ENCODE peak calls at places on chromosomes 5 and 9, in four cellular contexts. M, S, T and Q are unnamed samples.

GRCh38 chr5:153712946-153713345 is 222.5 kb downstream of the GRIA1 start:
- DNase-seq in T (no peak), M (no peak), S (no peak), Q (no peak)

GRCh38 chr9:126818482-126818881 is 13.6 kb downstream of the ZBTB43 start:
- DNase-seq in M (no peak), S (no peak), T (no peak), Q (no peak)

GRCh38 chr5:149605998-149606721 is 24.9 kb downstream of the ARHGEF37 start:
- DNase-seq in T (no peak), M (peak; percentile 90), S (no peak), Q (peak; percentile 57)

GRCh38 chr5:55551298-55551846 is 16.6 kb upstream of the PLPP1 start:
- DNase-seq in T (no peak), M (no peak), S (no peak), Q (no peak)

GRCh38 chr5:168747987-168748777 is 169.0 kb upstream of the PANK3 start:
- DNase-seq in T (peak; percentile 72), S (no peak), M (peak; percentile 12), Q (no peak)

GRCh38 chr9:13049223-13049622 is 230.3 kb downstream of the MPDZ start:
- DNase-seq in T (no peak), S (no peak), M (no peak), Q (no peak)

GRCh38 chr5:96022971-96023370 is 61.3 kb upstream of the ELL2 start:
- DNase-seq in T (no peak), M (no peak), S (no peak), Q (no peak)

GRCh38 chr5:16791036-16791705 is 144.9 kb downstream of the MYO10 start:
- DNase-seq in M (peak; percentile 70), S (no peak), T (no peak), Q (no peak)

GRCh38 chr5:1039706-1040260 is 31.2 kb downstream of the NKD2 start:
- DNase-seq in T (no peak), S (no peak), M (no peak), Q (no peak)

GRCh38 chr9:6686396-6686795 is 40.9 kb upstream of the GLDC start:
- DNase-seq in M (peak; percentile 62), S (no peak), T (no peak), Q (no peak)

GRCh38 chr5:74919487-74919886 is 53.3 kb upstream of the FAM169A start:
- DNase-seq in S (peak; percentile 23), M (peak; percentile 74), T (no peak), Q (no peak)

GRCh38 chr9:3027260-3027659 is 183.4 kb upstream of the PUM3 start:
- DNase-seq in S (no peak), T (no peak), M (no peak), Q (no peak)

GRCh38 chr5:172403191-172403794 is 51.0 kb downstream of the SH3PXD2B start:
- DNase-seq in M (peak; percentile 84), S (no peak), T (no peak), Q (no peak)

GRCh38 chr9:34337404-34337803 is 8.0 kb downstream of the NUDT2 start:
- DNase-seq in S (no peak), T (no peak), M (no peak), Q (no peak)

GRCh38 chr5:68515514-68515913 is 300.0 kb downstream of the PIK3R1 start:
- DNase-seq in T (no peak), S (no peak), M (no peak), Q (no peak)

GRCh38 chr5:37740331-37741066 is 99.3 kb downstream of the GDNF start:
- DNase-seq in S (no peak), M (peak; percentile 33), T (no peak), Q (no peak)

GRCh38 chr5:17388717-17389116 is 109.3 kb upstream of the TAF11L2 start:
- DNase-seq in M (no peak), T (no peak), S (no peak), Q (no peak)

GRCh38 chr9:8014987-8015682 is 215.6 kb upstream of the DMAC1 start:
- DNase-seq in T (no peak), S (no peak), M (no peak), Q (no peak)

GRCh38 chr5:36161317-36161716 is 9.4 kb downstream of the SKP2 start:
- DNase-seq in M (no peak), S (no peak), T (no peak), Q (no peak)

GRCh38 chr9:88464851-88465250 is 70.1 kb upstream of the NXNL2 start:
- DNase-seq in S (no peak), M (no peak), T (no peak), Q (no peak)

GRCh38 chr5:177332031-177332895 is 19.2 kb downstream of the LMAN2 start:
- DNase-seq in M (no peak), S (no peak), T (peak; percentile 74), Q (no peak)

GRCh38 chr5:83583859-83584258 is 112.3 kb downstream of the VCAN start:
- DNase-seq in M (peak; percentile 68), S (no peak), T (no peak), Q (no peak)

GRCh38 chr9:76027426-76027825 is 137.0 kb downstream of the PCSK5 start:
- DNase-seq in T (no peak), M (no peak), S (peak; percentile 16), Q (no peak)

GRCh38 chr9:93860694-93861658 is 94.2 kb downstream of the BARX1 start:
- DNase-seq in S (no peak), M (no peak), T (no peak), Q (no peak)
- H3K4me3 ChIP-seq in S (no peak overlapping the region), M (no peak overlapping the region), T (no peak overlapping the region), Q (no peak overlapping the region)

DNA sequence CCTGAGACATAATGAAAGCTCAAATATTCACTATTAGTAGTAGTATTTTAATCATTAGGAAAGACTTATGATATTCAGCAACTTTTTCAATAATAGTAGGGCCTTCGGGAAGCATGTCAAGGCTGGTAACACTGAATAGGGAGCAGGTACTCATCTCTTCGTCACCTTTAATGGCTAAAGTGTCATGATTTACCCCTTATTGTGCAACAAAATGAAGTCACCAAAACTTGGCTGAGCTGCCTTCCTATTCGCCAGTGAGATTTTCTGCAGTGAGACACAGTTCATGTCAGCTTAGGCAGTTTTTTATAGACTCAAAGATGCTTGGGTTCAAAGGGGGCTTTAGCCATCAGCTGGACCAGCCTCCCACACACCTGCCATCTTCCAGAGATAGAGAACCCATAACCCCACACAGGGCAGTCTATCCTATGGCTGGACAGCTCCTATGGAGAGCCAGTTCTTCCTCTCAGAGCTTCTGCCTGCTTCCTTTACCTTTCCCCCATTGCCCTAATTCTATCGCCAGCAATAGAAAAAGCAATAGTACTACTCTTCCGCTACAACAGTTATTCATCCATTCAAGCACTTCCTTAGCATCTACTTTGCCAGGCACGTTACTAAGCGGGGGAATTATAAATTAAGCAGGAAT is 2.3 kb upstream of the CPLX2 start:
- DNase-seq in M (no peak), T (no peak), S (no peak), Q (no peak)
- H3K4me3 ChIP-seq in M (no peak overlapping the region), T (no peak overlapping the region), S (no peak overlapping the region), Q (no peak overlapping the region)

DNA sequence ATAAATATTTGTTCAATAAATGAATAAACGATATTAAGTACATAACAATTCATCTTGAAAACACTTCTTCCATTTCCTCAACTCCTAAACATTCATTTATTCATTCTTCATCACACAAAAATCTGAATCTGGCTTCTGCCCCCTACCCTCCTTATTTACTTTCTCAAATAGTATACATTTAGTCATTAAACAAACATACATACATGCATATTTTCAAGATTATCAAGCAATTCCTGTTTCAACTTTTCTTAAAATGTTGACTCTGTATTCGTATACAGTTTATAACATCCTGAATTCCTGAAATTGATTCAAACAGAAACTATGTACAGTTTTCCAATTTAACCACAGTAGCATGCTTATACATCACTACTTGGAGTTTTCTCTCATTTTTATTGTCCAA is 129.0 kb downstream of the MUSK start:
- DNase-seq in S (no peak), T (no peak), M (peak; percentile 73), Q (peak; percentile 29)
- H3K4me3 ChIP-seq in S (no peak overlapping the region), T (no peak overlapping the region), M (no peak overlapping the region), Q (no peak overlapping the region)

GRCh38 chr9:19456996-19457693 is 48.3 kb downstream of the ACER2 start:
- DNase-seq in M (peak; percentile 76), S (peak; percentile 60), T (no peak), Q (peak; percentile 39)
- H3K4me3 ChIP-seq in M (no peak overlapping the region), S (no peak overlapping the region), T (no peak overlapping the region), Q (peak overlapping the region; percentile 16)

GRCh38 chr5:29769474-29769873 is 1424.0 kb upstream of the CDH6 start:
- DNase-seq in S (no peak), M (no peak), T (no peak), Q (no peak)

DNA sequence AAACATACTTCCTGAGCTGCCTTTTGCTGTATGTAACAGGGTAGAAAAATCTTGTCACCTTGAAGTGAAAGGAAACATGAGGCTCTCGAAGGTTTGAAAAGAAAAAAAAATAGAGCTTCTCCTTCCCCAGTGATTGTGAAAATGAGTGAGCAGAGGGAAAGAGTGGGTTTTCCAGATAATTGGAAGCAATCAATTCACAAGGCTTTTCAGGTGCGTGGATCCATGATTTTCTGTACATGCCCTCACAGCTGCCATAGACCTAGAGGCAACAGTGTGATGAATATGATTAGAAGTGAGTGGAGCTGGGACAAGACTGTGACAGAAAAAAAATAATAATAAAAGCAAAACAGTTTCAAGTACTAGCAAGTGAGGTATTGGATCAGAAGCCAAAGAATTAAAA is 1422.5 kb upstream of the CDH6 start:
- DNase-seq in T (no peak), S (no peak), M (no peak), Q (no peak)
- H3K4me3 ChIP-seq in T (no peak overlapping the region), S (no peak overlapping the region), M (no peak overlapping the region), Q (no peak overlapping the region)

DNA sequence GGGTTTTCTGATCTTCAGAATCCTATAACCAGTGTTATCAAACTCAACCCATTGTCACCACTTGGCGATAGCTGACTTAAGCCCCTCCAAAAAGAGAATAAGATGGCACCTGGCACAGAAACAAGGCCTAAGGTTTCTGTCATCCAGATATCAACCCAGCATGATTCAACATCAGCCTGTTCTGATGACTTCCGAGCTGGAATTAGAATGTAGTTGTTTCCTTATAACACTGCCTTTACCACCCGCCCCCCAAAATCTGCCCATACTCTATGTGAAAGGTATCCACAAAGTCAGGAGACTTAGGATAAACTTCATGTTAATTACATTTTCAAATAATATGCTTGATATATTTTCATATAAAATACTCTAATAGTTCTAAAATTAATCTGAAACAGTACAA is 5.2 kb downstream of the KLF9 start:
- DNase-seq in M (peak; percentile 54), T (no peak), S (no peak), Q (no peak)
- H3K4me3 ChIP-seq in M (peak overlapping the region; percentile 8), T (no peak overlapping the region), S (no peak overlapping the region), Q (no peak overlapping the region)

GRCh38 chr9:136200424-136200823 is 4.5 kb downstream of the LHX3 start:
- DNase-seq in M (no peak), T (no peak), S (no peak), Q (no peak)

GRCh38 chr9:136197930-136198604 is 6.9 kb downstream of the LHX3 start:
- DNase-seq in T (no peak), S (no peak), M (no peak), Q (no peak)

GRCh38 chr9:136199391-136200288 is 5.3 kb downstream of the LHX3 start:
- DNase-seq in S (no peak), M (no peak), T (no peak), Q (no peak)

GRCh38 chr9:136197372-136197875 is 7.5 kb downstream of the LHX3 start:
- DNase-seq in S (no peak), M (no peak), T (no peak), Q (no peak)

DNA sequence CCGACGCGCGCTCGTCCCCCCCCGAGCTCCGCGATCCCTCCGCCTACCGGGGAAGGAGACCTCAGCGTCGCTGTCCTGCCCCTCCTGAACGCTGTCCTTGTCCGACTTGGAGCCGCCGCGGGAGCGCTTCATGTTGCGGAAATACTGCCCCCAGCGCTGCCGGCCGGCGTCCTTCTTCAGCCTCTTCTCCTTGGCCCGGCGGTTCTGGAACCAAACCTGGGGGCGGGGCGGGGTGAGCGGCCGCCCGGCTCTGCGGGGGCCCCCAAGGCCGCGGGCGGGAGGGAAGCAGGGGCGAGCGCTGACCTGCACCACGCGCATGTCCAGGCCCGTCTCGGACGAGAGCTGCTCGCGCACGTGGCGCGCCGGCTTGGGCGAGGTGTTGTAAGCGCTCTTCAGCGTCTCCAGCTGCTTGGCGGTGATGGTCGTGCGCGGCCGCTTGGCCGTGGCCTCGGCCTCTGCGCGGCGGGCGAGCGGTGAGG is 6.3 kb downstream of the LHX3 start:
- DNase-seq in S (no peak), M (peak; percentile 11), T (no peak), Q (no peak)
- H3K4me3 ChIP-seq in S (no peak overlapping the region), M (no peak overlapping the region), T (no peak overlapping the region), Q (no peak overlapping the region)